ENCODE peak calls at places on chromosomes 5 and 9, in seven cellular contexts. Z is mesendoderm, T is IMR-90, S is H9, I is mesenchymal stem cell, U is H1, Y is trophoblast cell. H is an unnamed sample.

GRCh38 chr5:107673106-107673367 is 2.3 kb upstream of the EFNA5 start:
- DNase-seq in Y (no peak), T (peak; percentile 19), S (no peak), Z (no peak), I (no peak), U (peak; percentile 49), H (no peak)

GRCh38 chr9:89173072-89173471 is 5.5 kb downstream of the SHC3 start:
- DNase-seq in S (no peak), T (no peak), I (no peak), Z (no peak), U (no peak), Y (no peak), H (no peak)

GRCh38 chr9:75482566-75482965 is 394.3 kb downstream of the OSTF1 start:
- DNase-seq in I (no peak), T (no peak), Z (peak; percentile 26), S (no peak), Y (no peak), U (no peak), H (no peak)

GRCh38 chr9:112361602-112362001 is 18.3 kb upstream of the HSDL2 start:
- DNase-seq in I (peak; percentile 49), Z (peak; percentile 40), U (no peak), T (peak; percentile 59), S (no peak), Y (no peak), H (no peak)

GRCh38 chr5:33167541-33167940 is 273.2 kb upstream of the TARS1 start:
- DNase-seq in Z (no peak), S (no peak), I (no peak), U (no peak), Y (no peak), T (no peak), H (no peak)

GRCh38 chr5:6837519-6838110 is 124.4 kb downstream of the TENT4A start:
- DNase-seq in I (no peak), T (no peak), S (no peak), Z (peak; percentile 53), U (peak; percentile 96), Y (no peak), H (no peak)

GRCh38 chr9:127231666-127232065 is 32.9 kb upstream of the GARNL3 start:
- DNase-seq in U (no peak), T (no peak), I (no peak), S (no peak), Y (no peak), Z (no peak), H (no peak)

GRCh38 chr9:15622596-15622995 is 69.8 kb downstream of the CCDC171 start:
- DNase-seq in T (peak; percentile 46), U (no peak), Z (peak; percentile 19), Y (no peak), S (no peak), I (peak; percentile 17), H (no peak)

GRCh38 chr9:77457916-77458592 is 190.1 kb downstream of the GNA14 start:
- DNase-seq in I (peak; percentile 75), S (peak; percentile 80), Z (peak; percentile 86), Y (peak; percentile 65), U (peak; percentile 77), T (peak; percentile 60), H (peak; percentile 70)

GRCh38 chr5:93724791-93725190 is 16.6 kb downstream of the POU5F2 start:
- DNase-seq in S (no peak), Y (no peak), Z (no peak), T (no peak), I (no peak), U (no peak), H (no peak)

GRCh38 chr5:141488591-141489478 is at the start of gene PCDHGC5:
- DNase-seq in T (peak; percentile 87), I (peak; percentile 57), Y (no peak), S (no peak), Z (peak; percentile 73), U (no peak), H (no peak)

GRCh38 chr5:60649288-60649917 is 50.6 kb downstream of the DEPDC1B start:
- DNase-seq in Z (peak; percentile 45), U (no peak), Y (peak; percentile 7), I (peak; percentile 52), T (peak; percentile 51), S (no peak), H (no peak)

GRCh38 chr5:77863181-77863580 is 87.0 kb upstream of the TBCA start:
- DNase-seq in I (no peak), Z (no peak), T (no peak), Y (no peak), S (no peak), U (no peak), H (no peak)

GRCh38 chr9:26814799-26815198 is 77.8 kb downstream of the CAAP1 start:
- DNase-seq in T (no peak), S (no peak), U (no peak), Y (no peak), Z (no peak), I (no peak), H (no peak)

GRCh38 chr9:38380230-38380871 is 12.2 kb upstream of the ALDH1B1 start:
- DNase-seq in S (no peak), T (peak; percentile 47), Z (peak; percentile 61), U (no peak), Y (no peak), I (no peak), H (no peak)

GRCh38 chr5:54902817-54903473 is 82.4 kb downstream of the ESM1 start:
- DNase-seq in U (no peak), Z (no peak), T (peak; percentile 41), I (peak; percentile 86), Y (no peak), S (no peak), H (no peak)

GRCh38 chr5:157529002-157529401 is 46.6 kb downstream of the ADAM19 start:
- DNase-seq in Y (no peak), I (no peak), Z (no peak), S (no peak), U (no peak), T (no peak), H (no peak)

GRCh38 chr5:176955895-176956294 is 50.7 kb downstream of the UIMC1 start:
- DNase-seq in I (no peak), U (no peak), Y (no peak), S (no peak), T (peak; percentile 23), Z (no peak), H (no peak)

GRCh38 chr9:122307036-122307435 is 42.4 kb downstream of the MRRF start:
- DNase-seq in S (peak; percentile 34), Y (no peak), I (peak; percentile 23), U (no peak), Z (peak; percentile 57), T (no peak), H (no peak)

GRCh38 chr5:75200776-75201175 is 35.9 kb downstream of the ANKRD31 start:
- DNase-seq in U (no peak), S (no peak), Y (peak; percentile 24), T (no peak), I (no peak), Z (no peak), H (no peak)
- H3K4ac ChIP-seq in U (no peak overlapping the region), S (no peak overlapping the region), Y (no peak overlapping the region), T (no peak overlapping the region), I (no peak overlapping the region), Z (no peak overlapping the region), H (no peak overlapping the region)

GRCh38 chr5:31194458-31194808 is 947 bp downstream of the CDH6 start:
- DNase-seq in U (no peak), I (peak; percentile 5), S (no peak), Y (no peak), T (peak; percentile 33), Z (no peak), H (no peak)
- H2BK5ac ChIP-seq in U (no peak overlapping the region), I (peak overlapping the region; percentile 19), S (no peak overlapping the region), Y (no peak overlapping the region), T (peak overlapping the region; percentile 66), Z (no peak overlapping the region), H (no peak overlapping the region)

DNA sequence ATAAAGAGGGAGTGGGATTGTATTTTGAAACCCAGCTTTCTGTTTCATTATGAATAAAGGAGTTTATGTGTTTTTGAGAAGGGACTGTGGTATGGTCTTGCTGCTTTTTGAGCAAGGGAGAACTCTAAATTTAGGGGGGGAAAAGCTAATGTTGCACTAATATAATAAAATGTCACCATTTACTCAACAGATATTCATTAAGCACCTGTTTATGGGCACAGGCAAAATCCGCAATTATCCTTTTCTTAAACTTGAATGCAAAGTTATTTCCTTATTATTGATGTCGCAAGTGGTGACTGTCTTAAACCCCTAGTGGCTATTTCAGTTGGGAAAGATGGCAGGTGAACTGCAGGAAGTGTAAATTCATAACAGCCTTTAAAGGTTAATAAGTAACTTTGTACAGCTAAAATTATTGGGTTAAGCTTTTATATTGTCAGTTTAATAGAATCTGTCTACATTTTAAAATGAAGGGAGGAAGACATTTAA is 1.5 kb downstream of the CDC42SE2 start:
- DNase-seq in T (peak; percentile 38), Y (no peak), S (no peak), I (peak; percentile 59), U (no peak), Z (peak; percentile 18), H (no peak)
- H3K27ac ChIP-seq in T (no peak overlapping the region), Y (no peak overlapping the region), S (no peak overlapping the region), I (no peak overlapping the region), U (no peak overlapping the region), Z (no peak overlapping the region), H (no peak overlapping the region)

DNA sequence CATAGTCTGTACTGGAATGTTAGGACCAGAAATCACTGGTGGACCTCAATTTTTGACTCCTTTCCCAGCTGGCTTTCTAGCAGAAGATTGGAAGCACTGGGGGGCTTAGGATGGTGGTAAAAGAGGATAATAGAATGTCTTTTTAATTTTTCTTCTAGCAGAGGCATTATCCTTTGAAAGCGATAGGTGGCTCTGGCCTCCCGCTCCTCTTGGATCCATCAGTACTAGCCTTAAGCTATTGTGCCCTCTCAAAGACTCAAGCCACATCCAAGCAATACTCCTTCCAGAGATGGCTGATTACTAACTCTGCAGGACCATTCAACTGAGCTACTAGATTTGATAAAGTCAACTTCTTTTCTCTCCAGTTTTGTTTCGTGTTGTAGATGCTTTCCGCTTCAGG is 610.6 kb downstream of the CDH12 start:
- DNase-seq in I (no peak), T (no peak), U (no peak), Z (peak; percentile 58), S (peak; percentile 46), Y (no peak), H (no peak)
- H3K4ac ChIP-seq in I (no peak overlapping the region), T (no peak overlapping the region), U (no peak overlapping the region), Z (no peak overlapping the region), S (no peak overlapping the region), Y (no peak overlapping the region), H (no peak overlapping the region)

GRCh38 chr5:172606156-172606785 is 34.8 kb upstream of the NEURL1B start:
- DNase-seq in U (no peak), T (no peak), Z (no peak), S (peak; percentile 25), I (no peak), Y (no peak), H (no peak)

GRCh38 chr5:172605466-172605865 is 35.6 kb upstream of the NEURL1B start:
- DNase-seq in T (no peak), Z (no peak), I (no peak), Y (no peak), S (no peak), U (no peak), H (no peak)

GRCh38 chr5:172600571-172600970 is 40.5 kb upstream of the NEURL1B start:
- DNase-seq in Y (no peak), I (no peak), T (no peak), Z (no peak), U (no peak), S (no peak), H (no peak)

GRCh38 chr5:172603425-172603824 is 37.6 kb upstream of the NEURL1B start:
- DNase-seq in Z (no peak), I (peak; percentile 15), U (no peak), S (no peak), Y (no peak), T (peak; percentile 51), H (peak; percentile 11)

GRCh38 chr5:172602712-172603289 is 38.3 kb upstream of the NEURL1B start:
- DNase-seq in Z (no peak), Y (no peak), T (no peak), S (no peak), U (no peak), I (no peak), H (no peak)
- H2BK5ac ChIP-seq in Z (no peak overlapping the region), Y (no peak overlapping the region), T (peak overlapping the region; percentile 18), S (no peak overlapping the region), U (no peak overlapping the region), I (no peak overlapping the region), H (no peak overlapping the region)

GRCh38 chr9:120875954-120876841 is 790 bp downstream of the PHF19 start:
- DNase-seq in Z (peak; percentile 72), Y (peak; percentile 26), I (peak; percentile 87), U (peak; percentile 85), T (peak; percentile 85), S (peak; percentile 83), H (peak; percentile 63)
- H3K27ac ChIP-seq in Z (peak overlapping the region; percentile 45), Y (no peak overlapping the region), I (peak overlapping the region; percentile 57), U (peak overlapping the region; percentile 50), T (peak overlapping the region; percentile 76), S (no peak overlapping the region), H (peak overlapping the region; percentile 63)